ENCODE peak calls at places on chromosomes 11 and 22, in nine cellular contexts. T is AG10803, Q is heart right ventricle, S is OCI-LY7, P is body of pancreas, A is tibial nerve, H is HFF-Myc, U is cardiac muscle cell, X is thoracic aorta. M is an unnamed sample.
A peak's percentile ranks its signal among the peaks of the same experiment; 100 is the strongest.

GRCh38 chr11:76269661-76270322 is 63.5 kb upstream of the WNT11 start:
- DNase-seq in T (no peak), Q (peak; percentile 39), S (no peak), P (no peak), A (no peak), H (no peak), U (no peak), X (no peak), M (no peak)

GRCh38 chr11:65672180-65672860 is 9.6 kb upstream of the RELA start:
- DNase-seq in T (no peak), Q (no peak), S (no peak), P (no peak), A (no peak), H (no peak), U (no peak), X (no peak), M (no peak)

GRCh38 chr22:22749167-22749758 is 104.8 kb downstream of the GGTLC2 start:
- DNase-seq in T (no peak), Q (no peak), S (no peak), P (no peak), A (no peak), H (no peak), U (no peak), X (no peak), M (no peak)

GRCh38 chr11:80146231-80146630 is 705.4 kb upstream of the TENM4 start:
- DNase-seq in T (no peak), Q (no peak), S (no peak), P (no peak), A (no peak), H (no peak), U (no peak), X (no peak), M (no peak)

GRCh38 chr22:24140357-24140756 is 40.9 kb upstream of the SUSD2 start:
- DNase-seq in T (peak; percentile 9), Q (peak; percentile 50), S (no peak), P (no peak), A (no peak), H (no peak), U (no peak), X (no peak), M (no peak)

GRCh38 chr11:2305862-2306823 is 4.3 kb downstream of the TSPAN32 start:
- DNase-seq in T (peak; percentile 90), Q (peak; percentile 83), S (peak; percentile 17), P (peak; percentile 32), A (peak; percentile 87), H (peak; percentile 86), U (peak; percentile 96), X (no peak), M (peak; percentile 96)

GRCh38 chr11:126167476-126167875 is 44.0 kb downstream of the RPUSD4 start:
- DNase-seq in T (no peak), Q (no peak), S (no peak), P (no peak), A (no peak), H (no peak), U (peak; percentile 32), X (no peak), M (peak; percentile 25)

GRCh38 chr22:46956498-46957215 is 194.2 kb downstream of the TBC1D22A start:
- DNase-seq in T (no peak), Q (no peak), S (no peak), P (no peak), A (no peak), H (no peak), U (no peak), X (no peak), M (no peak)

GRCh38 chr11:42296910-42297309 is 837.5 kb upstream of the LRRC4C start:
- DNase-seq in T (no peak), Q (no peak), S (no peak), P (no peak), A (no peak), H (no peak), U (no peak), X (no peak), M (no peak)

GRCh38 chr11:39374963-39375698 is 2084.3 kb downstream of the LRRC4C start:
- DNase-seq in T (peak; percentile 0), Q (no peak), S (peak; percentile 22), P (no peak), A (no peak), H (no peak), U (peak; percentile 12), X (no peak), M (peak; percentile 41)

GRCh38 chr11:112616292-112617088 is 344.7 kb upstream of the NCAM1 start:
- DNase-seq in T (no peak), Q (no peak), S (no peak), P (no peak), A (no peak), H (no peak), U (no peak), X (no peak), M (no peak)

GRCh38 chr11:33060271-33060670 is 20.9 kb downstream of the TCP11L1 start:
- DNase-seq in T (no peak), Q (no peak), S (peak; percentile 39), P (no peak), A (no peak), H (no peak), U (no peak), X (no peak), M (no peak)

GRCh38 chr11:57277845-57278720 is 41.0 kb upstream of the APLNR start:
- DNase-seq in T (peak; percentile 93), Q (peak; percentile 68), S (peak; percentile 23), P (peak; percentile 70), A (peak; percentile 83), H (peak; percentile 65), U (peak; percentile 92), X (peak; percentile 32), M (peak; percentile 93)

GRCh38 chr22:43534916-43535315 is 123.1 kb downstream of the MPPED1 start:
- DNase-seq in T (no peak), Q (no peak), S (no peak), P (no peak), A (no peak), H (no peak), U (no peak), X (no peak), M (no peak)

GRCh38 chr11:18697581-18697980 is 998 bp upstream of the TMEM86A start:
- DNase-seq in T (no peak), Q (no peak), S (no peak), P (no peak), A (no peak), H (no peak), U (no peak), X (no peak), M (no peak)

GRCh38 chr11:106594751-106595351 is 423.4 kb downstream of the GUCY1A2 start:
- DNase-seq in T (no peak), Q (no peak), S (no peak), P (no peak), A (no peak), H (no peak), U (no peak), X (no peak), M (no peak)

GRCh38 chr11:10302744-10303557 is 1.9 kb upstream of the ADM start:
- DNase-seq in T (peak; percentile 86), Q (peak; percentile 87), S (no peak), P (peak; percentile 88), A (peak; percentile 86), H (no peak), U (peak; percentile 72), X (peak; percentile 41), M (peak; percentile 77)
- H3K4me3 ChIP-seq in T (peak overlapping the region; percentile 100), Q (peak overlapping the region; percentile 71), S (peak overlapping the region; percentile 62), P (peak overlapping the region; percentile 82), A (peak overlapping the region; percentile 69), H (peak overlapping the region; percentile 79), U (peak overlapping the region; percentile 68), X (peak overlapping the region; percentile 90), M (peak overlapping the region; percentile 89)

DNA sequence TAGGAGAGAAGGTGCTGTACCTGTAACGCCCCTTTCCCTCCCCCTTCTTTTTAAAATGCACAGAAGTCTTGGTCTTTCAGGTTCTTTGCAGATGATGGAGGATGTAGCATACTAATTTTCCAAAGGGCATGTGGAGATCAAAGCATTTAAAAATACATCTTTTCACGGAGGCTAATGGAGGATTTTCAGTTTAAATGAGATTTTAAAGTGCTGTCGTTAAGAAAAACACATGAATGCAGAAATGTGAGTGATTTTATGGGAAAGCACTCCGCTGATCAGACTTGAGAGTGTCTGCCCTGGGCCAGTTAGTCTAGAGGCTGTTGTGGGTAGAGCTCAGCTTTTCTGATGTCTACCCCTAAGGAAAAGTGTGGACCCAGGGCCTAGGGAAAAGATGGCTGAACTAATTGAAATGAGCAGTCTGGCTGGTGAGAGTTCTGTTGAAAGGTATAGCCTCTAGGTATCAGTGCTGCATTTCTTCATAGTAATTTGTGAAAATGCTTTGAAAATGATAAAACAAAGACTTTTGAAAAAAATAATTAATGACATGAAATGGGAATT is 2.5 kb downstream of the AMOTL1 start:
- DNase-seq in T (no peak), Q (no peak), S (no peak), P (no peak), A (no peak), H (no peak), U (no peak), X (no peak), M (no peak)
- H3K4me3 ChIP-seq in T (peak overlapping the region; percentile 93), Q (no peak overlapping the region), S (no peak overlapping the region), P (no peak overlapping the region), A (no peak overlapping the region), H (peak overlapping the region; percentile 92), U (no peak overlapping the region), X (peak overlapping the region; percentile 92), M (no peak overlapping the region)

DNA sequence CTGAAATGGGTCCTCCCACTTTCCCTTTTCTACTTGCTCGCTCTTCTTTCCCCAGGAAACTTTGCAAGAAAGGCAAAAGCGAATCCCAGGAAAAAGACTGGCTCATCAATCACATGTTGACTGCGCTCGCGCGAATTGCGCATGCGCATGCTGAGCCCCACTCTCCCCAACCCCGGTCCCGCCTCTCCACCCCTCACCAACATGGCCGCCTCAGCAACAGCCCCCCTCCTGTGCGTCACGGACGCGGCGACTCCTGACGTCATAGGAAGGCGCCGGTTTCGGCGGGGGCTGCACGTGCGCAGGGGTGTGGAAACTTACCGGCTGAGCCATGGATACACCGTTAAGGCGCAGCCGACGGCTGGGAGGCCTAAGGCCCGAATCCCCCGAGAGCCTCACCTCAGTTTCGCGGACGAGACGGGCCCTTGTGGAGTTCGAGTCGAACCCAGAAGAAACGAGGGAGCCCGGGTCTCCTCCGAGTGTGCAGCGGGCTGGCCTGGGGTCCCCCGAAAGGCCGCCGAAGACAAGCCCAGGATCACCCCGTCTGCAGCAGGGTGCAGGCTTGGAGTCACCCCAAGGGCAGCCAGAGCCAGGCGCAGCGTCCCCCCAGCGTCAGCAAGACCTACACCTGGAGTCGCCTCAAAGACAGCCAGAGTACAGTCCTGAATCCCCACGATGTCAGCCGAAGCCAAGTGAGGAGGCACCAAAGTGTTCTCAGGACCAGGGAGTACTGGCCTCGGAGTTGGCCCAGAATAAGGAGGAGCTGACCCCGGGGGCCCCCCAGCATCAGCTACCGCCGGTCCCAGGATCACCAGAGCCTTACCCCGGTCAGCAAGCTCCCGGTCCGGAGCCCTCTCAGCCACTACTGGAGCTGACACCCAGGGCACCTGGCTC is at the start of gene CCDC86:
- DNase-seq in T (peak; percentile 92), Q (peak; percentile 97), S (peak; percentile 93), P (peak; percentile 97), A (peak; percentile 96), H (peak; percentile 87), U (peak; percentile 98), X (peak; percentile 93), M (peak; percentile 97)
- H3K4me3 ChIP-seq in T (peak within 1 kb of the TSS; percentile 94), Q (peak within 1 kb of the TSS; percentile 83), S (peak within 1 kb of the TSS; percentile 81), P (peak within 1 kb of the TSS; percentile 57), A (peak within 1 kb of the TSS; percentile 85), H (peak within 1 kb of the TSS; percentile 100), U (peak within 1 kb of the TSS; percentile 88), X (peak within 1 kb of the TSS; percentile 76), M (peak within 1 kb of the TSS; percentile 87)

DNA sequence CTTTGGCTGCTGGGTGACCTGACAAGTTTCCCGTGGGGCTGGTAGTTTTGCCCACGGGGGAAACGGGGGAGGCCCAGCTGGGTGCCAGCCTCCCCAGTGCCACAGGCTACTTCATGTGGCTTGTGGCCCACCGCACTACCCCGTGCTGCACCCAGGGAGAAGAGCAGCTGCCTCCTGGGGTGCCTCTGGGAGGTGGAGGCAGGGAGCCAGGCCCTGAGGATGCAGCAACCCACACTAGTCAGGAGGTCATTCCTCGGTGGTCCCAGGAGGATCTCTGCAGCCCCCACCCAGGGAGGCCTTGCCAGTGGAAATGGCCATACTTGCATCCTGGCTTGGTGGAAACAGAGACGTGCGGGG is 3.5 kb downstream of the PIM3 start:
- DNase-seq in T (no peak), Q (peak; percentile 17), S (no peak), P (peak; percentile 9), A (no peak), H (no peak), U (no peak), X (no peak), M (no peak)
- H3K4me3 ChIP-seq in T (no peak overlapping the region), Q (peak overlapping the region; percentile 97), S (peak overlapping the region; percentile 98), P (no peak overlapping the region), A (no peak overlapping the region), H (peak overlapping the region; percentile 2), U (no peak overlapping the region), X (peak overlapping the region; percentile 93), M (no peak overlapping the region)

M was measured in cardiac fibroblast.